ENCODE peak calls at places on chromosomes 6 and 20, in six cellular contexts. I is mammary epithelial cell; L is islet precursor cell; Q is heart left ventricle; B is aorta; P is effector CD4-positive, alpha-beta T cell. F is an unnamed sample.

GRCh38 chr6:20313086-20313485 is 88.6 kb upstream of the E2F3 start:
- DNase-seq in I (no peak), L (no peak), Q (no peak), B (no peak), P (no peak), F (no peak)

GRCh38 chr20:3690413-3690812 is 8.6 kb upstream of the ADAM33 start:
- DNase-seq in I (no peak), L (no peak), Q (no peak), B (no peak), P (no peak), F (no peak)

GRCh38 chr6:130167655-130168054 is 55.1 kb downstream of the SAMD3 start:
- DNase-seq in I (peak; percentile 79), L (no peak), Q (no peak), B (no peak), P (no peak), F (no peak)

GRCh38 chr6:80923816-80924215 is 817.3 kb downstream of the BCKDHB start:
- DNase-seq in I (no peak), L (no peak), Q (no peak), B (no peak), P (no peak), F (no peak)

GRCh38 chr20:57717797-57718196 is 8.0 kb upstream of the PMEPA1 start:
- DNase-seq in I (peak; percentile 55), L (no peak), Q (no peak), B (no peak), P (no peak), F (no peak)

GRCh38 chr6:14059791-14060436 is 57.7 kb upstream of the CD83 start:
- DNase-seq in I (peak; percentile 79), L (no peak), Q (peak; percentile 81), B (no peak), P (no peak), F (peak; percentile 56)

GRCh38 chr20:50207026-50207425 is 16.4 kb downstream of the CEBPB start:
- DNase-seq in I (no peak), L (no peak), Q (no peak), B (no peak), P (no peak), F (no peak)

GRCh38 chr6:43376551-43376981 is 7.1 kb upstream of the ZNF318 start:
- DNase-seq in I (peak; percentile 92), L (peak; percentile 61), Q (no peak), B (no peak), P (no peak), F (no peak)

GRCh38 chr20:25040438-25040831 is 17.5 kb downstream of the ACSS1 start:
- DNase-seq in I (peak; percentile 16), L (no peak), Q (peak; percentile 39), B (peak; percentile 68), P (no peak), F (peak; percentile 47)

F was measured in Right ventricle myocardium superior.